ENCODE peak calls at places on chromosome 19, in six cellular contexts. N, K, R, L, D and C are unnamed samples.

GRCh38 chr19:17311455-17312248 is 2.3 kb downstream of the DDA1 start:
- DNase-seq in N (peak; percentile 91), K (peak; percentile 91), R (no peak), L (no peak), D (peak; percentile 41), C (no peak)

GRCh38 chr19:10699650-10700335 is 1.4 kb upstream of the QTRT1 start:
- DNase-seq in N (peak; percentile 59), K (peak; percentile 64), R (peak; percentile 69), L (peak; percentile 61), D (peak; percentile 24), C (no peak)

GRCh38 chr19:11324079-11324661 is 15.3 kb downstream of the RAB3D start:
- DNase-seq in N (peak; percentile 90), K (peak; percentile 80), R (no peak), L (peak; percentile 87), D (peak; percentile 83), C (peak; percentile 83)

GRCh38 chr19:18153555-18154134 is 682 bp downstream of the PIK3R2 start:
- DNase-seq in N (no peak), K (no peak), R (no peak), L (no peak), D (no peak), C (no peak)

GRCh38 chr19:18603255-18603957 is 3.2 kb downstream of the CRLF1 start:
- DNase-seq in N (no peak), K (peak; percentile 74), R (no peak), L (no peak), D (no peak), C (no peak)

GRCh38 chr19:47032171-47032811 is 12.7 kb downstream of the NPAS1 start:
- DNase-seq in N (peak; percentile 52), K (peak; percentile 58), R (peak; percentile 86), L (peak; percentile 39), D (no peak), C (no peak)

GRCh38 chr19:41297628-41298326 is 12.2 kb upstream of the CCDC97 start:
- DNase-seq in N (no peak), K (no peak), R (peak; percentile 90), L (no peak), D (no peak), C (no peak)

GRCh38 chr19:16136185-16137067 is 7.1 kb upstream of the HSH2D start:
- DNase-seq in N (no peak), K (no peak), R (no peak), L (no peak), D (no peak), C (no peak)

GRCh38 chr19:39927076-39927475 is 7.4 kb downstream of the FCGBP start:
- DNase-seq in N (no peak), K (no peak), R (no peak), L (no peak), D (no peak), C (no peak)

GRCh38 chr19:3768015-3768747 is 3.8 kb downstream of the RAX2 start:
- DNase-seq in N (no peak), K (no peak), R (no peak), L (no peak), D (no peak), C (no peak)

GRCh38 chr19:47130120-47130588 is 481 bp upstream of the SAE1 start:
- DNase-seq in N (no peak), K (no peak), R (no peak), L (no peak), D (no peak), C (no peak)

GRCh38 chr19:46624958-46625661 is at the start of gene PTGIR:
- DNase-seq in N (peak; percentile 68), K (peak; percentile 93), R (no peak), L (peak; percentile 55), D (no peak), C (no peak)

GRCh38 chr19:33804021-33804799 is 7.5 kb downstream of the KCTD15 start:
- DNase-seq in N (peak; percentile 37), K (peak; percentile 37), R (no peak), L (no peak), D (no peak), C (no peak)

GRCh38 chr19:38666662-38667448 is 19.4 kb downstream of the ACTN4 start:
- DNase-seq in N (peak; percentile 88), K (peak; percentile 59), R (peak; percentile 60), L (no peak), D (peak; percentile 50), C (no peak)

GRCh38 chr19:44891016-44891882 is at the start of gene TOMM40:
- DNase-seq in N (no peak), K (no peak), R (no peak), L (no peak), D (peak; percentile 100), C (no peak)

GRCh38 chr19:19746286-19747213 is 13.6 kb upstream of the ZNF14 start:
- DNase-seq in N (no peak), K (no peak), R (no peak), L (peak; percentile 21), D (no peak), C (no peak)

GRCh38 chr19:5103061-5103701 is 134.3 kb downstream of the KDM4B start:
- DNase-seq in N (no peak), K (no peak), R (no peak), L (no peak), D (no peak), C (peak; percentile 40)

GRCh38 chr19:1862424-1863307 is 713 bp downstream of the KLF16 start:
- DNase-seq in N (peak; percentile 61), K (no peak), R (peak; percentile 55), L (no peak), D (no peak), C (no peak)

GRCh38 chr19:41000310-41000737 is 9.2 kb downstream of the CYP2B6 start:
- DNase-seq in N (peak; percentile 83), K (no peak), R (no peak), L (peak; percentile 31), D (no peak), C (no peak)

GRCh38 chr19:2167896-2168618 is 4.3 kb downstream of the DOT1L start:
- DNase-seq in N (peak; percentile 67), K (no peak), R (peak; percentile 67), L (peak; percentile 74), D (no peak), C (no peak)

GRCh38 chr19:29677001-29677781 is 11.9 kb downstream of the PLEKHF1 start:
- DNase-seq in N (no peak), K (no peak), R (no peak), L (no peak), D (no peak), C (no peak)

GRCh38 chr19:16117594-16118033 is 5.9 kb downstream of the RAB8A start:
- DNase-seq in N (no peak), K (no peak), R (peak; percentile 66), L (no peak), D (no peak), C (no peak)

GRCh38 chr19:46979103-46979769 is 40.4 kb upstream of the NPAS1 start:
- DNase-seq in N (no peak), K (no peak), R (no peak), L (no peak), D (no peak), C (no peak)

GRCh38 chr19:29524201-29524911 is 1.4 kb upstream of the VSTM2B start:
- DNase-seq in N (peak; percentile 37), K (no peak), R (no peak), L (no peak), D (no peak), C (no peak)

GRCh38 chr19:8517551-8518442 is 3.8 kb upstream of the ZNF414 start:
- DNase-seq in N (no peak), K (no peak), R (no peak), L (no peak), D (no peak), C (no peak)

GRCh38 chr19:38851622-38852230 is 1.9 kb upstream of the HNRNPL start:
- DNase-seq in N (peak; percentile 97), K (peak; percentile 87), R (peak; percentile 89), L (peak; percentile 94), D (peak; percentile 80), C (no peak)

GRCh38 chr19:10092648-10093294 is 6.7 kb downstream of the SHFL start:
- DNase-seq in N (no peak), K (no peak), R (no peak), L (no peak), D (no peak), C (no peak)

GRCh38 chr19:56732974-56733373 is 61.4 kb upstream of the ZNF835 start:
- DNase-seq in N (peak; percentile 14), K (no peak), R (no peak), L (no peak), D (no peak), C (no peak)

GRCh38 chr19:35346193-35347052 is 1.3 kb upstream of the FFAR1 start:
- DNase-seq in N (no peak), K (no peak), R (no peak), L (no peak), D (no peak), C (no peak)

GRCh38 chr19:40392894-40393517 is 3.0 kb upstream of the HIPK4 start:
- DNase-seq in N (peak; percentile 23), K (no peak), R (no peak), L (peak; percentile 50), D (no peak), C (no peak)

GRCh38 chr19:35518313-35518712 is 4.9 kb upstream of the DMKN start:
- DNase-seq in N (peak; percentile 94), K (peak; percentile 94), R (no peak), L (no peak), D (peak; percentile 61), C (no peak)

GRCh38 chr19:29714953-29715694 is at the start of gene C19orf12:
- DNase-seq in N (peak; percentile 67), K (peak; percentile 53), R (peak; percentile 68), L (peak; percentile 49), D (no peak), C (no peak)

GRCh38 chr19:41912899-41913475 is 15.3 kb downstream of the ERFL start:
- DNase-seq in N (no peak), K (no peak), R (no peak), L (no peak), D (no peak), C (no peak)

GRCh38 chr19:45443462-45444317 is 20.0 kb upstream of the ERCC1 start:
- DNase-seq in N (peak; percentile 96), K (peak; percentile 96), R (peak; percentile 75), L (peak; percentile 95), D (peak; percentile 83), C (no peak)